ENCODE peak calls at places on chromosomes 7 and 10, in seven cellular contexts. I is WTC11, U is suprapubic skin, R is epithelial cell of proximal tubule, W is astrocyte of the spinal cord, T is brain microvascular endothelial cell, F is lower leg skin. Q is an unnamed sample.

GRCh38 chr7:43108255-43109011 is 4.0 kb upstream of the HECW1 start:
- DNase-seq in I (peak), U (peak), R (no peak), W (peak), T (peak), F (peak), Q (peak)

GRCh38 chr7:28065308-28065707 is 115.3 kb downstream of the JAZF1 start:
- DNase-seq in I (no peak), U (no peak), R (no peak), W (no peak), T (no peak), F (no peak), Q (no peak)

GRCh38 chr7:7956531-7957221 is 11.9 kb upstream of the GLCCI1 start:
- DNase-seq in I (no peak), U (no peak), R (no peak), W (peak), T (no peak), F (no peak), Q (no peak)

GRCh38 chr7:150344299-150344698 is 2.9 kb upstream of the RARRES2 start:
- DNase-seq in I (no peak), U (no peak), R (no peak), W (no peak), T (no peak), F (no peak), Q (no peak)

GRCh38 chr7:126856691-126857291 is 395.9 kb downstream of the GRM8 start:
- DNase-seq in I (no peak), U (no peak), R (peak), W (peak), T (no peak), F (no peak), Q (no peak)

GRCh38 chr7:22885824-22886255 is 63.2 kb upstream of the TOMM7 start:
- DNase-seq in I (no peak), U (no peak), R (no peak), W (no peak), T (no peak), F (no peak), Q (no peak)

GRCh38 chr10:9331583-9332008 is 1277.1 kb downstream of the GATA3 start:
- DNase-seq in I (no peak), U (no peak), R (peak), W (peak), T (peak), F (no peak), Q (peak)

GRCh38 chr10:78475501-78475900 is 441.8 kb downstream of the RPS24 start:
- DNase-seq in I (no peak), U (no peak), R (no peak), W (no peak), T (no peak), F (no peak), Q (no peak)

GRCh38 chr7:17719998-17720397 is 220.3 kb downstream of the SNX13 start:
- DNase-seq in I (no peak), U (no peak), R (no peak), W (no peak), T (no peak), F (no peak), Q (no peak)

GRCh38 chr7:29236649-29237048 is 42.1 kb downstream of the CHN2 start:
- DNase-seq in I (no peak), U (no peak), R (no peak), W (no peak), T (no peak), F (no peak), Q (no peak)

GRCh38 chr7:137696376-137696775 is 150.4 kb downstream of the DGKI start:
- DNase-seq in I (no peak), U (no peak), R (no peak), W (no peak), T (no peak), F (no peak), Q (no peak)

GRCh38 chr7:18927134-18927533 is 190.3 kb downstream of the TWIST1 start:
- DNase-seq in I (no peak), U (no peak), R (no peak), W (peak), T (peak), F (no peak), Q (no peak)

GRCh38 chr10:75233444-75234016 is 2.2 kb downstream of the COMTD1 start:
- DNase-seq in I (no peak), U (no peak), R (no peak), W (no peak), T (no peak), F (no peak), Q (no peak)

GRCh38 chr10:21083861-21084260 is 186.8 kb upstream of the NEBL start:
- DNase-seq in I (no peak), U (no peak), R (no peak), W (no peak), T (no peak), F (no peak), Q (no peak)

GRCh38 chr10:14573666-14574261 is 200.9 kb downstream of the FAM107B start:
- DNase-seq in I (no peak), U (no peak), R (no peak), W (peak), T (peak), F (no peak), Q (no peak)

GRCh38 chr7:93949468-93949867 is 27.9 kb downstream of the GNG11 start:
- DNase-seq in I (no peak), U (no peak), R (no peak), W (peak), T (peak), F (no peak), Q (peak)

GRCh38 chr7:79272066-79272669 is 181.3 kb downstream of the MAGI2 start:
- DNase-seq in I (no peak), U (no peak), R (no peak), W (peak), T (no peak), F (no peak), Q (no peak)

GRCh38 chr7:64655811-64656210 is 10.1 kb upstream of the ZNF107 start:
- DNase-seq in I (no peak), U (no peak), R (no peak), W (no peak), T (no peak), F (no peak), Q (no peak)

GRCh38 chr7:51219261-51219988 is 97.2 kb downstream of the COBL start:
- DNase-seq in I (no peak), U (no peak), R (no peak), W (no peak), T (no peak), F (no peak), Q (no peak)

GRCh38 chr10:12564173-12564572 is 214.8 kb downstream of the CAMK1D start:
- DNase-seq in I (no peak), U (no peak), R (no peak), W (peak), T (no peak), F (no peak), Q (no peak)

GRCh38 chr10:74683067-74683466 is 143.3 kb upstream of the KAT6B start:
- DNase-seq in I (no peak), U (no peak), R (no peak), W (no peak), T (no peak), F (no peak), Q (no peak)

GRCh38 chr10:127267442-127267841 is 71.1 kb upstream of the INSYN2A start:
- DNase-seq in I (no peak), U (no peak), R (no peak), W (no peak), T (no peak), F (no peak), Q (no peak)

GRCh38 chr10:3850999-3851937 is 66.3 kb upstream of the KLF6 start:
- DNase-seq in I (no peak), U (peak), R (peak), W (peak), T (peak), F (no peak), Q (peak)

GRCh38 chr7:159175792-159176191 is 31.1 kb upstream of the VIPR2 start:
- DNase-seq in I (no peak), U (no peak), R (no peak), W (no peak), T (no peak), F (no peak), Q (no peak)

GRCh38 chr10:8331387-8331786 is 276.9 kb downstream of the GATA3 start:
- DNase-seq in I (no peak), U (no peak), R (no peak), W (no peak), T (no peak), F (no peak), Q (no peak)

GRCh38 chr10:124677291-124677690 is 66.9 kb downstream of the FAM53B start:
- DNase-seq in I (no peak), U (no peak), R (no peak), W (no peak), T (no peak), F (no peak), Q (no peak)

GRCh38 chr7:44324204-44325126 is 929 bp downstream of the CAMK2B start:
- DNase-seq in I (no peak), U (no peak), R (no peak), W (no peak), T (no peak), F (no peak), Q (no peak)

GRCh38 chr7:44325181-44325671 is at the start of gene CAMK2B:
- DNase-seq in I (no peak), U (no peak), R (no peak), W (no peak), T (no peak), F (peak), Q (no peak)

GRCh38 chr7:44326261-44327125 is 1.1 kb upstream of the CAMK2B start:
- DNase-seq in I (no peak), U (no peak), R (no peak), W (no peak), T (no peak), F (peak), Q (no peak)

GRCh38 chr7:44327981-44328380 is 2.6 kb upstream of the CAMK2B start:
- DNase-seq in I (no peak), U (no peak), R (no peak), W (no peak), T (no peak), F (peak), Q (no peak)

GRCh38 chr7:44325811-44326241 is 432 bp upstream of the CAMK2B start:
- DNase-seq in I (no peak), U (no peak), R (no peak), W (no peak), T (no peak), F (no peak), Q (no peak)
- TF ChIP-seq CTCF in I (no peak), U (no peak), R (peak), W (no peak), T (no peak), F (no peak), Q (peak)

GRCh38 chr7:151776446-151776845 is 100.5 kb downstream of the PRKAG2 start:
- DNase-seq in I (no peak), U (peak), R (no peak), W (no peak), T (no peak), F (no peak), Q (no peak)
- TF ChIP-seq CTCF in I (no peak), U (no peak), R (no peak), W (no peak), T (no peak), F (no peak), Q (no peak)

DNA sequence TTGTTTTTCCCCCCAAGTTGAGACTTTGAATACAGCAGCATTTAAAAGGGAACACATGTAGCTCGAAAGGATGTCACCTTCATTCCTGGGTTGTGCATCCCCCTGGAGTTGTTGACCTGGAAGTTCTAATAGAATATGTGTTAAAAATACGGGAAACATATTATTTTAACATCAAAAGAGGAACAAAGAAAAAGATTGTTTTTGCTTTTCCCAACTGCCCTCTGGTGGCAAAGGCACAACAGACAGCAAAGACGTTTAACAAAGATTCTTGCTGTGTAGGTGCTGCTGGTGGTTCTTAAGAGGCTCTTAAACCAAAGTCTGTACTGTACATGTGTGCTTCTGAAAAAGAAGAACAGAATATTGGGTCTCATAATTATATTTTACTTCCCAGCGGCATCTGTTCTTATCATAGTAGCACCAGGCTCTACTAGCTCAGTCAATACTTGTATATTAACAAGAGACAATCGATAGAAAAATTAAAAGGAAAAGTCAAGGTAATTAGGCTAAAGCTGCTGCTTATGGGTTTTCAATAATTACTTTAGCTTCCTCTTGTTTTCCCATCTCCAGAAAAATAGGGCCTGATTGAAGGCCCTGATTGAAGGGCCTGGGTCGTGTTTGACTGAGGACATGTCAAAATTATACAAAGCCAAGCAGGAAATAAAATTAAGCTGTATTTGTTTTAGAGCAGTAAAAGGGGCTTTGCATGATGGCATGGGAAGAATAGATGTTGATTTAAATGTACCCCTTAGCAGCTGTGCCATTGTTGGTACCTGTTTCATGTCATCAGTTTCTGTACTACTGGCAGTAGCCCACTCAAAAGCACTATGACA is 384.2 kb upstream of the LRGUK start:
- DNase-seq in I (no peak), U (no peak), R (no peak), W (peak), T (peak), F (no peak), Q (no peak)
- TF ChIP-seq CTCF in I (no peak), U (no peak), R (peak), W (peak), T (peak), F (no peak), Q (peak)

GRCh38 chr7:1022356-1022755 is 22.0 kb upstream of the GPR146 start:
- DNase-seq in I (no peak), U (no peak), R (no peak), W (no peak), T (no peak), F (no peak), Q (no peak)

GRCh38 chr7:1021931-1022330 is 22.4 kb upstream of the GPR146 start:
- DNase-seq in I (no peak), U (no peak), R (no peak), W (no peak), T (no peak), F (no peak), Q (no peak)

GRCh38 chr7:1021366-1021765 is 23.0 kb upstream of the GPR146 start:
- DNase-seq in I (no peak), U (no peak), R (no peak), W (no peak), T (no peak), F (no peak), Q (no peak)

GRCh38 chr7:1019789-1020610 is 24.3 kb upstream of the GPR146 start:
- DNase-seq in I (no peak), U (no peak), R (no peak), W (no peak), T (no peak), F (no peak), Q (no peak)

DNA sequence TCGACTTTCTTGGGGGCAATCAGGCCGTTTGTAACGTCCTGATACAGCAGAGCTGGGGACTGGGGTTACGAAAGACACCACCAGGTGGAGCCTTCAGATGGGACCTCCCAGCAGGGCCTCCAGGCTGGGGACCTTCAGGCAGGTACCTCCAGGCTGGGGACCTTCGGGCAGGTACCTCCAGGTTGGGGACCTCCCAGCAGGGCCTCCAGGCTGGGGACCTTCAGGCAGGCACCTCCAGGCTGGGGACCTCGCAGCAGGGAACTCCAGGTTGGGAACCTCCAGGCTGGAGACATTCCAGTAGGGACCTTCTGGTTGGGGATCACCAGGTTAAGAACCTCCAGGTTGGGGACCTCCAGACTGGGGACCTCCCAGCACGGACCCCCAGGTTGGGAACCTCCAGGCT is 23.5 kb upstream of the GPR146 start:
- DNase-seq in I (no peak), U (no peak), R (no peak), W (no peak), T (no peak), F (no peak), Q (no peak)
- TF ChIP-seq CTCF in I (no peak), U (no peak), R (peak), W (no peak), T (peak), F (no peak), Q (peak)

GRCh38 chr10:98289802-98290209 is 21.8 kb upstream of the LOXL4 start:
- DNase-seq in I (no peak), U (no peak), R (no peak), W (no peak), T (no peak), F (no peak), Q (no peak)
- TF ChIP-seq CTCF in I (no peak), U (no peak), R (no peak), W (no peak), T (peak), F (no peak), Q (no peak)

GRCh38 chr7:20113423-20114027 is 103.7 kb downstream of the MACC1 start:
- DNase-seq in I (no peak), U (no peak), R (no peak), W (no peak), T (no peak), F (no peak), Q (no peak)
- TF ChIP-seq CTCF in I (no peak), U (no peak), R (no peak), W (no peak), T (no peak), F (no peak), Q (no peak)

GRCh38 chr10:129968937-129969527 is 5.0 kb upstream of the EBF3 start:
- DNase-seq in I (peak), U (no peak), R (no peak), W (no peak), T (peak), F (no peak), Q (no peak)
- TF ChIP-seq CTCF in I (peak), U (peak), R (peak), W (peak), T (peak), F (no peak), Q (peak)

DNA sequence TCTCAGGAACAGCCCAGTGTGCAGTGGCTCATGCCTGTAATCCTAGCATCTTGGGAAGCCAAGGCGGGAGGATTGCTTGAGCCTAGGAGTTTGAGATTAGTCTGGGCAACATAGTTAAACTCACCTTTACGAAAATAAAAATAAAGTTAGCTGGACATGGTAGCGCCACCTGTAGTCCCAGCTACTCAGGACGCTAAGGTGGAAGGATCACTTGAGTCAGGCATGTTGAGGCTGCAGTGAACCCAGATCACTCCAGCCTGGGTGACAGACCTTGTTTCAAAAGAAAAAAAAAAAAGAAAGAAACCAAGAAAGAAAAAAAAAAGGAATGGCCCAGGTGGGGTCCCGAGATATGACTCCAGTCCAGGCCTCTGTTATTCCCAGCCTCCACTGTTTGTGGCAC is 96.6 kb downstream of the SLC25A13 start:
- DNase-seq in I (no peak), U (no peak), R (no peak), W (no peak), T (no peak), F (no peak), Q (no peak)
- TF ChIP-seq CTCF in I (no peak), U (no peak), R (no peak), W (no peak), T (no peak), F (no peak), Q (no peak)

Q was measured in retinal pigment epithelial cell.